ENCODE peak calls at places on chromosome 20, in seven cellular contexts. D is astrocyte of the spinal cord, Z is GM12865, U is endothelial cell, E is brain microvascular endothelial cell, Q is fibroblast of pulmonary artery, W is A549. M is an unnamed sample.

GRCh38 chr20:539848-540247 is 3.7 kb downstream of the CSNK2A1 start:
- DNase-seq in Q (peak), U (no peak), E (peak), D (peak), Z (no peak), W (no peak), M (no peak)

GRCh38 chr20:709421-709820 is 33.8 kb upstream of the SCRT2 start:
- DNase-seq in Z (no peak), W (no peak), U (no peak), D (no peak), Q (peak), E (no peak), M (peak)

GRCh38 chr20:44495802-44496481 is 20.3 kb downstream of the TTPAL start:
- DNase-seq in Q (peak), Z (peak), W (peak), D (peak), U (no peak), E (peak), M (no peak)

GRCh38 chr20:23820493-23820892 is 6.0 kb downstream of the CST2 start:
- DNase-seq in E (peak), Q (peak), Z (no peak), W (no peak), U (no peak), D (peak), M (no peak)

GRCh38 chr20:59812286-59813125 is 120.9 kb downstream of the SYCP2 start:
- DNase-seq in D (no peak), Q (no peak), Z (no peak), W (no peak), E (no peak), U (no peak), M (peak)

GRCh38 chr20:63206878-63207277 is 9.1 kb downstream of the YTHDF1 start:
- DNase-seq in Z (no peak), W (no peak), Q (no peak), U (no peak), E (no peak), D (peak), M (no peak)

GRCh38 chr20:32971703-32972161 is 32.5 kb downstream of the SUN5 start:
- DNase-seq in D (no peak), U (no peak), W (no peak), E (no peak), Z (peak), Q (no peak), M (no peak)

GRCh38 chr20:44028868-44029847 is 114.5 kb downstream of the TOX2 start:
- DNase-seq in Z (peak), D (no peak), W (no peak), E (no peak), Q (no peak), U (no peak), M (no peak)

GRCh38 chr20:54794110-54794509 is 318.7 kb downstream of the DOK5 start:
- DNase-seq in D (no peak), U (no peak), Z (no peak), E (no peak), W (no peak), Q (no peak), M (no peak)

GRCh38 chr20:39518649-39519048 is 556.5 kb downstream of the DHX35 start:
- DNase-seq in W (no peak), Q (no peak), D (no peak), Z (no peak), U (no peak), E (no peak), M (no peak)

GRCh38 chr20:53179749-53180148 is 207.6 kb downstream of the TSHZ2 start:
- DNase-seq in D (no peak), Z (no peak), Q (no peak), E (no peak), W (no peak), U (no peak), M (no peak)

GRCh38 chr20:58256307-58256706 is 27.9 kb upstream of the ANKRD60 start:
- DNase-seq in W (no peak), E (no peak), Z (no peak), D (no peak), Q (no peak), U (no peak), M (no peak)

GRCh38 chr20:38219006-38219950 is 41.3 kb downstream of the KIAA1755 start:
- DNase-seq in U (no peak), W (no peak), Q (no peak), E (no peak), D (no peak), Z (no peak), M (no peak)

GRCh38 chr20:38218566-38218885 is 42.0 kb downstream of the KIAA1755 start:
- DNase-seq in D (no peak), E (no peak), Z (no peak), W (no peak), U (no peak), Q (no peak), M (no peak)

GRCh38 chr20:38216736-38217595 is 43.6 kb downstream of the KIAA1755 start:
- DNase-seq in D (no peak), U (no peak), E (no peak), Z (no peak), W (no peak), Q (no peak), M (no peak)

GRCh38 chr20:38216201-38216600 is 44.3 kb downstream of the KIAA1755 start:
- DNase-seq in Z (no peak), U (no peak), E (no peak), W (no peak), Q (no peak), D (no peak), M (no peak)

GRCh38 chr20:38217791-38218565 is 42.6 kb downstream of the KIAA1755 start:
- DNase-seq in D (peak), E (peak), W (peak), U (no peak), Q (peak), Z (no peak), M (no peak)
- TF ChIP-seq CTCF in D (no peak), E (no peak), W (no peak), U (no peak), Q (no peak), Z (no peak), M (no peak)

GRCh38 chr20:34302312-34302722 is 838 bp downstream of the AHCY start:
- DNase-seq in U (no peak), Z (peak), E (peak), D (peak), W (peak), Q (peak), M (no peak)
- TF ChIP-seq CTCF in U (peak), Z (peak), E (peak), D (peak), W (no peak), Q (no peak), M (no peak)

GRCh38 chr20:16553684-16554083 is 19.6 kb downstream of the KIF16B start:
- DNase-seq in Z (no peak), Q (no peak), D (no peak), E (no peak), U (no peak), W (no peak), M (no peak)
- TF ChIP-seq CTCF in Z (no peak), Q (no peak), D (no peak), E (no peak), U (no peak), W (no peak), M (no peak)

DNA sequence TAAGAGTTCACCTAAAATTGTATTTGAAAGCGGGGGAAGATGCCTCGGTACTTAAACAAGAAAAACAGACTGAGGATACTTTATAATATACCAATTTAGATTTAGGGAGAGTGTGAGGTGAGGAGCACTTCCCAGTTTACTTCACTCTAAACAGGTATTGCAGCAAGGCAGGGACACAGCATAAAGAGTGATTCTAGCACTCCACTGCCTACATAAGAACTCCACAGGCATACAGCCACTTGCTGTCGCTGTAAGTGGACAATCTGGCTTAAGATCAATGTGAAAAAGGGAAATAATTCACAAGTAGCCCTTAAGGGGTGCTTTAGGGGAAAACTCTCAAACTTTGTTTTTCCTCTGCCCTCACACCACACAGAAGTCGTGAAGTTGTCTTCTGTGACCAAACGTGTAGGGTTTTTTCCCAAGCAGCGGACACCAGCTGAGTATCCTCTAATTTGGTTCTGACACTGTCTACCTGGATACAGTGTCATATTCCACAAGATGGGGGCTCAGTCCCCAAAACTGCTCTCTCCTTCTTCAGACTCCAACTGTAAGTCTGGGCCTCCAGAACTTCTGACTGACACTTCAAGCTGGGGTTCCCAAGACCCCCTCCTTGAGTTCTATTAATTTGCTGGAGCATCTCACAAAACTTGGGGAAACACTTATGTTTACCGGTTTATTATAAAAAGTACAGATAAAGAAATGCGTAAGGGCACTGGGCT is 9.3 kb downstream of the ADNP start:
- DNase-seq in E (no peak), Q (no peak), Z (no peak), W (no peak), U (no peak), D (no peak), M (no peak)
- TF ChIP-seq CTCF in E (no peak), Q (no peak), Z (no peak), W (no peak), U (no peak), D (no peak), M (no peak)

DNA sequence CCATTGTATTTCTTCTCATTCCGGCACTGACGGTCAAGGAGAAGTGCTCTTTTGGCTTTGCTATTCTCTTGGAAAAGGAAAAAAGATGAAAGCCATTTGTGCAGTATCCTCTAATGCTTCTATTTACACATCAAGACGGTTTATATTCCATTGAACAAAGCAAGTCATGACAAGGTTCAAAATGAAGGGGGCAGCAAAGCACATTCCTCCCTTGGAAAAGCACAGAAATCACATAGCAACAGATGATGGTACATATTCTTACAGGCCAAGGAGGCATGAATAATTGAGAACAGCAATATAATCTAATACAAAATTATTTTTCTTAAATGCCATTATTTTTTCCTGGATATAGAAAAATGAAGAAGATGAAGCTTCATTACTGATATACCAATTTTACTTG is 508.2 kb upstream of the JAG1 start:
- DNase-seq in Q (no peak), D (no peak), W (no peak), Z (no peak), U (no peak), E (no peak), M (no peak)
- TF ChIP-seq CTCF in Q (no peak), D (no peak), W (no peak), Z (no peak), U (peak), E (no peak), M (no peak)

DNA sequence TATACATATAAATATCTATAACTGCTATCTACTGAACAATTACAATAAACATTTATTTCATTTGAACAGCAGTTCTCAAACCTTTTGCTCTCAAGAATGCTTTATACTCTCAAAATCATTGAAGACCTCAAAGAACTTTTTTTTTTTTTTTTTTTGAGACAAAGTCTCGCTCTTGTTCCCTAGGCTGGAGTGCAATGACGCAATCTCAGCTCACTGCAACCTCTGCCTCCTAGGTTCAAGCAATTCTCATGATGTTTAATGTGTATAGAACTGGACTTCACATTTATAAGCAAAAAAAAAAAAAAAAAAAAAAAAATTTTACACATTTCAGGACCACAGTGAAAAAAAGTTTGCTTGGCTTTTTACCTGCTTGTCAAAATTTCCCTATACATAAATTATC is 11.7 kb downstream of the UBE2V1 start:
- DNase-seq in Q (no peak), Z (no peak), D (no peak), W (no peak), E (no peak), U (no peak), M (no peak)
- TF ChIP-seq CTCF in Q (no peak), Z (no peak), D (no peak), W (no peak), E (no peak), U (no peak), M (no peak)

GRCh38 chr20:45985573-45985972 is 13.6 kb upstream of the ZNF335 start:
- DNase-seq in Z (no peak), W (no peak), U (no peak), D (no peak), E (no peak), Q (peak), M (no peak)
- TF ChIP-seq CTCF in Z (no peak), W (no peak), U (no peak), D (peak), E (peak), Q (peak), M (no peak)

GRCh38 chr20:37893566-37894241 is 9.2 kb upstream of the VSTM2L start:
- DNase-seq in Q (no peak), Z (no peak), D (no peak), E (no peak), U (no peak), W (no peak), M (no peak)

GRCh38 chr20:37894454-37894853 is 8.5 kb upstream of the VSTM2L start:
- DNase-seq in W (no peak), D (no peak), Z (no peak), E (no peak), Q (no peak), U (no peak), M (no peak)

GRCh38 chr20:37898301-37899104 is 4.4 kb upstream of the VSTM2L start:
- DNase-seq in W (no peak), Z (no peak), D (no peak), U (no peak), E (no peak), Q (no peak), M (no peak)

GRCh38 chr20:37899105-37900045 is 3.6 kb upstream of the VSTM2L start:
- DNase-seq in Z (no peak), W (no peak), Q (no peak), E (no peak), U (no peak), D (no peak), M (no peak)

DNA sequence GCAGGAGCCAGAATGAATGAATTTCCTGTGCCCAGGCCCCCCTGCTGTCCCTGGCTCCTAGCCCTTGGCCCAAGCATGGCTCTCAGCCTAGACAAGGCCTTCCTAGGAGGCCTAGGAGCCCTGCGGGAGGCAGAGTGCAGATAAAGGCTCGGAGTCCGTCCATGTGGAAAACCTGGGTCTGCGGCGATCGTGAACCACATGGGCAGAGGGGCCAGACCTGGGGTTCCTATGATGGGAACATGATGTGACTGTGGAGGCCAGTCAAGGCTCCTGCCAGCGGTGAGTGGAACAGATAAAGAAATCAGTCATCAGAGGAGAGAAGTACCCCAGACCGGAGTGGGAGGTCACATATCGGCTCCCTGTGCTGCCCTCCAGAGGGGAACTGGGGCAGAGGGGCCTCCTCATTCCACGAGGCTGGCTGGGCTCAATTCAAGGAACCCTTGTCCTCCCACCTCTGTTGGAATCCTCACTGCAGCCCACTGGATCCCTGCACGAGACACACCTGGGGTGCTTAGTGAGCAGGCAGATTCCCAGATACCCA is 5.8 kb upstream of the VSTM2L start:
- DNase-seq in D (peak), U (peak), E (no peak), Q (peak), W (no peak), Z (peak), M (no peak)
- TF ChIP-seq CTCF in D (peak), U (peak), E (peak), Q (peak), W (no peak), Z (peak), M (no peak)

GRCh38 chr20:62133864-62134263 is 9.3 kb downstream of the PSMA7 start:
- DNase-seq in Z (peak), E (no peak), D (no peak), U (no peak), W (no peak), Q (no peak), M (no peak)
- TF ChIP-seq CTCF in Z (no peak), E (peak), D (no peak), U (no peak), W (no peak), Q (no peak), M (no peak)

GRCh38 chr20:50968289-50968688 is 9.7 kb downstream of the MOCS3 start:
- DNase-seq in Z (no peak), U (no peak), Q (no peak), D (no peak), W (no peak), E (no peak), M (peak)

GRCh38 chr20:50969416-50969815 is 10.8 kb downstream of the MOCS3 start:
- DNase-seq in E (no peak), D (no peak), Q (no peak), U (no peak), Z (no peak), W (no peak), M (no peak)

GRCh38 chr20:50975701-50976330 is 17.2 kb downstream of the MOCS3 start:
- DNase-seq in Q (no peak), E (no peak), D (no peak), W (no peak), U (no peak), Z (no peak), M (no peak)

GRCh38 chr20:50967621-50968020 is 9.0 kb downstream of the MOCS3 start:
- DNase-seq in U (no peak), D (no peak), Q (no peak), E (no peak), Z (no peak), W (no peak), M (no peak)

GRCh38 chr20:50969912-50970311 is 11.3 kb downstream of the MOCS3 start:
- DNase-seq in D (no peak), Z (no peak), U (no peak), W (no peak), Q (no peak), E (no peak), M (no peak)
- TF ChIP-seq CTCF in D (no peak), Z (no peak), U (no peak), W (no peak), Q (no peak), E (no peak), M (no peak)